ENCODE peak calls at places on chromosomes 16 and 17, in five cellular contexts. Z is WTC11, K is GM18507, Y is heart right ventricle, R is Right ventricle myocardium superior. I is an unnamed sample.

GRCh38 chr16:17365591-17366298 is 105.0 kb downstream of the XYLT1 start:
- DNase-seq in Z (no peak), K (no peak), Y (no peak), R (no peak), I (no peak)

GRCh38 chr17:17562145-17562529 is 29.4 kb downstream of the PEMT start:
- DNase-seq in Z (no peak), K (no peak), Y (no peak), R (no peak), I (no peak)

GRCh38 chr16:88008835-88009234 is 57.6 kb downstream of the BANP start:
- DNase-seq in Z (no peak), K (no peak), Y (no peak), R (no peak), I (no peak)

GRCh38 chr16:2899564-2900072 is 12.1 kb upstream of the FLYWCH1 start:
- DNase-seq in Z (no peak), K (no peak), Y (no peak), R (no peak), I (no peak)

GRCh38 chr16:89586853-89587252 is 11.3 kb downstream of the CPNE7 start:
- DNase-seq in Z (no peak), K (no peak), Y (no peak), R (no peak), I (no peak)

GRCh38 chr17:21177854-21178600 is 35.9 kb downstream of the TMEM11 start:
- DNase-seq in Z (no peak), K (no peak), Y (no peak), R (no peak), I (no peak)

GRCh38 chr16:66474750-66475199 is 47.7 kb downstream of the BEAN1 start:
- DNase-seq in Z (no peak), K (peak), Y (no peak), R (no peak), I (no peak)

GRCh38 chr17:76145231-76146052 is 4.4 kb upstream of the FOXJ1 start:
- DNase-seq in Z (peak), K (no peak), Y (no peak), R (no peak), I (no peak)

GRCh38 chr16:17914168-17914567 is 422.4 kb downstream of the NPIPA8 start:
- DNase-seq in Z (no peak), K (no peak), Y (no peak), R (no peak), I (no peak)

GRCh38 chr16:78478267-78478821 is 378.9 kb downstream of the WWOX start:
- DNase-seq in Z (peak), K (no peak), Y (no peak), R (no peak), I (no peak)

GRCh38 chr16:11268921-11269375 is at the start of gene TNP2:
- DNase-seq in Z (no peak), K (no peak), Y (no peak), R (no peak), I (no peak)

GRCh38 chr17:8741366-8741765 is 3.3 kb downstream of the CCDC42 start:
- DNase-seq in Z (no peak), K (no peak), Y (no peak), R (no peak), I (no peak)

GRCh38 chr16:22055881-22056280 is 36.5 kb upstream of the VWA3A start:
- DNase-seq in Z (peak), K (no peak), Y (no peak), R (no peak), I (no peak)

GRCh38 chr17:83170571-83171260 is 91.3 kb downstream of the METRNL start:
- DNase-seq in Z (peak), K (no peak), Y (no peak), R (no peak), I (no peak)

GRCh38 chr17:40485851-40486512 is 15.4 kb downstream of the TNS4 start:
- DNase-seq in Z (no peak), K (no peak), Y (no peak), R (no peak), I (peak)

GRCh38 chr16:50297301-50298074 is 31.1 kb downstream of the ADCY7 start:
- DNase-seq in Z (no peak), K (no peak), Y (peak), R (peak), I (peak)

GRCh38 chr16:31157136-31157535 is 7.3 kb upstream of the PRSS36 start:
- DNase-seq in Z (no peak), K (no peak), Y (peak), R (peak), I (no peak)

GRCh38 chr16:58041628-58041955 is 16.0 kb downstream of the MMP15 start:
- DNase-seq in Z (no peak), K (no peak), Y (no peak), R (no peak), I (no peak)

GRCh38 chr16:66491716-66492064 is 58.2 kb downstream of the TK2 start:
- DNase-seq in Z (peak), K (no peak), Y (no peak), R (no peak), I (peak)

GRCh38 chr16:11621539-11621919 is 34.8 kb upstream of the LITAF start:
- DNase-seq in Z (no peak), K (no peak), Y (no peak), R (no peak), I (no peak)

GRCh38 chr16:86044881-86045600 is 146.1 kb downstream of the IRF8 start:
- DNase-seq in Z (no peak), K (no peak), Y (no peak), R (no peak), I (no peak)

GRCh38 chr16:81632392-81633146 is 146.5 kb upstream of the PLCG2 start:
- DNase-seq in Z (no peak), K (no peak), Y (no peak), R (no peak), I (no peak)

GRCh38 chr17:46770439-46770817 is 48.1 kb downstream of the WNT3 start:
- DNase-seq in Z (no peak), K (no peak), Y (no peak), R (no peak), I (no peak)

GRCh38 chr17:4170639-4171280 is 27.8 kb downstream of the CYB5D2 start:
- DNase-seq in Z (no peak), K (no peak), Y (no peak), R (no peak), I (no peak)

GRCh38 chr16:2739555-2740435 is 12.6 kb upstream of the SRRM2 start:
- DNase-seq in Z (no peak), K (no peak), Y (no peak), R (peak), I (no peak)

GRCh38 chr17:73555199-73555810 is 88.9 kb downstream of the SDK2 start:
- DNase-seq in Z (no peak), K (no peak), Y (no peak), R (no peak), I (no peak)

GRCh38 chr16:4747906-4748681 is 13.8 kb downstream of the DNAAF8 start:
- DNase-seq in Z (no peak), K (no peak), Y (no peak), R (no peak), I (no peak)

GRCh38 chr16:85443116-85443515 is 170.0 kb upstream of the GSE1 start:
- DNase-seq in Z (no peak), K (no peak), Y (no peak), R (no peak), I (no peak)

GRCh38 chr16:57643902-57644301 is 15.5 kb downstream of the ADGRG1 start:
- DNase-seq in Z (no peak), K (no peak), Y (no peak), R (no peak), I (no peak)

GRCh38 chr17:74192950-74193781 is 10.3 kb upstream of the RPL38 start:
- DNase-seq in Z (no peak), K (no peak), Y (peak), R (peak), I (no peak)

GRCh38 chr17:70636517-70637133 is 467.3 kb downstream of the KCNJ2 start:
- DNase-seq in Z (no peak), K (peak), Y (no peak), R (no peak), I (no peak)